ENCODE peak calls at places on chromosomes 16 and 17, in six cellular contexts. C is A549, P is OCI-LY7, M is H1, F is H9, W is trophoblast cell. V is an unnamed sample.

GRCh38 chr17:81462506-81463125 is 50.0 kb downstream of the ACTG1 start:
- DNase-seq in W (no peak), M (no peak), P (no peak), F (no peak), C (no peak), V (no peak)

GRCh38 chr17:66354981-66355380 is 52.6 kb downstream of the PRKCA start:
- DNase-seq in F (no peak), C (no peak), P (no peak), W (peak), M (no peak), V (no peak)

GRCh38 chr17:81403040-81403467 is 7.8 kb downstream of the BAHCC1 start:
- DNase-seq in W (no peak), P (no peak), C (no peak), M (no peak), F (no peak), V (peak)

GRCh38 chr17:41728056-41728455 is 6.4 kb downstream of the HAP1 start:
- DNase-seq in F (no peak), P (peak), M (no peak), W (no peak), C (no peak), V (no peak)

GRCh38 chr16:55710466-55710865 is 54.7 kb downstream of the SLC6A2 start:
- DNase-seq in F (peak), W (peak), C (no peak), M (no peak), P (no peak), V (peak)

GRCh38 chr17:68794636-68795503 is 160.3 kb downstream of the ABCA8 start:
- DNase-seq in M (no peak), P (peak), W (peak), C (no peak), F (no peak), V (peak)

GRCh38 chr16:29983420-29984136 is 9.9 kb downstream of the TAOK2 start:
- DNase-seq in M (no peak), P (no peak), C (no peak), F (no peak), W (no peak), V (no peak)

GRCh38 chr17:7383742-7384488 is 3.0 kb downstream of the TNK1 start:
- DNase-seq in C (no peak), P (peak), M (no peak), W (peak), F (peak), V (peak)

GRCh38 chr17:12020595-12021590 is at the start of gene MAP2K4:
- DNase-seq in F (peak), W (peak), C (peak), P (peak), M (peak), V (peak)

GRCh38 chr17:58329035-58329807 is 626 bp upstream of the TSPOAP1 start:
- DNase-seq in F (no peak), P (peak), W (peak), C (no peak), M (no peak), V (peak)

GRCh38 chr17:78610951-78611511 is 33.8 kb upstream of the DNAH17 start:
- DNase-seq in C (no peak), M (no peak), P (no peak), F (no peak), W (no peak), V (no peak)

GRCh38 chr17:78617371-78618061 is 40.3 kb upstream of the DNAH17 start:
- DNase-seq in P (no peak), W (no peak), F (no peak), C (no peak), M (no peak), V (no peak)

GRCh38 chr17:65389956-65390355 is 171.5 kb downstream of the AXIN2 start:
- DNase-seq in F (no peak), C (no peak), P (no peak), W (peak), M (no peak), V (no peak)

GRCh38 chr17:8875957-8876356 is 8.5 kb upstream of the PIK3R6 start:
- DNase-seq in C (no peak), W (peak), P (no peak), M (no peak), F (peak), V (peak)

GRCh38 chr16:2154533-2155090 is 970 bp upstream of the TRAF7 start:
- DNase-seq in M (no peak), C (no peak), P (peak), W (no peak), F (no peak), V (peak)

GRCh38 chr16:70588565-70588964 is 57.8 kb upstream of the IL34 start:
- DNase-seq in P (no peak), F (no peak), C (no peak), M (no peak), W (no peak), V (no peak)

GRCh38 chr16:11585460-11586374 is 1.0 kb downstream of the LITAF start:
- DNase-seq in C (peak), M (no peak), F (no peak), P (peak), W (peak), V (no peak)

GRCh38 chr16:14405611-14406537 is 224.2 kb downstream of the PARN start:
- DNase-seq in P (peak), C (peak), F (peak), W (peak), M (peak), V (peak)

GRCh38 chr16:57999366-57999970 is 1.0 kb downstream of the ZNF319 start:
- DNase-seq in W (no peak), C (peak), F (no peak), P (peak), M (no peak), V (no peak)

GRCh38 chr17:59435238-59435637 is 103.8 kb downstream of the YPEL2 start:
- DNase-seq in M (no peak), P (no peak), F (no peak), C (no peak), W (peak), V (no peak)

GRCh38 chr16:71428883-71429282 is 13.0 kb downstream of the TLE7 start:
- DNase-seq in W (peak), C (no peak), F (no peak), M (no peak), P (no peak), V (no peak)

GRCh38 chr17:12955521-12955920 is 62.3 kb downstream of the ELAC2 start:
- DNase-seq in F (no peak), W (no peak), P (peak), M (no peak), C (no peak), V (no peak)

GRCh38 chr16:71297252-71297651 is 8.1 kb upstream of the CMTR2 start:
- DNase-seq in F (no peak), P (no peak), C (peak), W (no peak), M (no peak), V (no peak)

GRCh38 chr17:39754161-39754957 is 16.6 kb downstream of the GRB7 start:
- DNase-seq in W (peak), M (no peak), C (peak), P (peak), F (peak), V (peak)

GRCh38 chr16:13921328-13921727 is 1.4 kb downstream of the ERCC4 start:
- DNase-seq in C (no peak), P (no peak), W (no peak), F (no peak), M (no peak), V (no peak)

GRCh38 chr16:67910162-67910561 is 17.1 kb downstream of the PSKH1 start:
- DNase-seq in M (no peak), C (no peak), F (no peak), W (no peak), P (peak), V (no peak)

GRCh38 chr17:48814504-48814903 is 2.5 kb downstream of the TTLL6 start:
- DNase-seq in F (peak), P (peak), M (no peak), C (peak), W (peak), V (peak)

GRCh38 chr17:27296427-27296979 is 2.6 kb downstream of the WSB1 start:
- DNase-seq in W (peak), C (peak), M (no peak), F (no peak), P (no peak), V (no peak)

GRCh38 chr16:66539628-66540469 is 10.1 kb downstream of the TK2 start:
- DNase-seq in M (no peak), P (peak), F (no peak), W (peak), C (no peak), V (no peak)

DNA sequence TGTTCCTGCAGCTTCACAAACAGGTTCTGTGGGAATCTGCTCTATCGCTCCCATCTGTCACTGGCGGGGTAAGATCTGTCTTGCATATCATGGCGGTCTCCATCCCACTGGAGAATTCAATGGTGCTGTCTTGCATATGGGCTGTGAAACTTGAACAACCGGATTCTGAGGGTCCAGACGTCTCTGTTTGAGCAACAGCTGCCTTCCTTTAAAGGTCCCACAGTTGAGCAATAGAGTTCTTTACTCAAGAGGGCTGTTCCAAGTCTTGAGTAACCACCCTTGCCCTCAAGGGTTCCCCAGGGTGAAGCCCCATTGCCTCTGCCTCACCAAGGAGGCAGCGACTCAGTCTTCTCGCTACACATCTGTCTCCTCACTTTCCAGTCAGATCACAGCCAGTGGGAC is 50.8 kb downstream of the ZFHX3 start:
- DNase-seq in F (no peak), M (no peak), C (no peak), W (peak), P (no peak), V (no peak)
- H3K4me2 ChIP-seq in F (no peak), M (no peak), C (peak), W (peak), P (no peak), V (no peak)

GRCh38 chr17:77390870-77391269 is 250.1 kb downstream of the SEC14L1 start:
- DNase-seq in M (no peak), P (no peak), W (no peak), C (no peak), F (no peak), V (no peak)

GRCh38 chr17:77386502-77387192 is 245.9 kb downstream of the SEC14L1 start:
- DNase-seq in P (no peak), C (no peak), M (no peak), F (no peak), W (no peak), V (no peak)

GRCh38 chr17:77385750-77386501 is 245.2 kb downstream of the SEC14L1 start:
- DNase-seq in F (no peak), C (no peak), W (no peak), M (no peak), P (no peak), V (no peak)

GRCh38 chr17:77387891-77388290 is 247.1 kb downstream of the SEC14L1 start:
- DNase-seq in F (no peak), P (no peak), W (no peak), M (no peak), C (no peak), V (no peak)

GRCh38 chr17:77388384-77389306 is 247.9 kb downstream of the SEC14L1 start:
- DNase-seq in P (no peak), F (no peak), C (no peak), M (no peak), W (peak), V (no peak)
- H3K27ac ChIP-seq in P (no peak), F (no peak), C (no peak), M (no peak), W (peak), V (peak)

DNA sequence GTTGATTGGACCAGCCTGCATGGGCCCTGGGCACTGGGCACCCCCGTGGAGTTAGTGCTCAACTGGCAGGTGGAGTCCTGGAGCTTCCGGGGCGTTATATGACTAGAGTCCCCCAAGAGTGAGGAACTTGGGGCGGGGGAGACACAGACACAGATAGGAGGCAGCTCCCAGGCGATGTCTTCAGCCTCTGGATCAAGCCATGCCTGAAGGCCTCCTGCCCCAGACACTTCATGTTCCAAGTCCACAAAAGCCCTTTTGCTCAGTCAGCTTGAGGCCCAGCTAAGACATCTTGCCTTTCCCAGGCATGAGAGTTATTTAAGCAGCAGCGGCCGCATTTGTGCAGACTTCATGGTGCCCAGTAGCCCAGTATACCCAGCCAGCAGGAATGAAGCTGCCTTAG is 136.6 kb upstream of the CIBAR2 start:
- DNase-seq in F (no peak), P (no peak), C (no peak), M (no peak), W (no peak), V (no peak)
- H3K4me2 ChIP-seq in F (no peak), P (no peak), C (no peak), M (no peak), W (no peak), V (no peak)

GRCh38 chr17:17420035-17420434 is 56.8 kb upstream of the MED9 start:
- DNase-seq in P (no peak), F (no peak), C (no peak), W (peak), M (no peak), V (no peak)

GRCh38 chr17:17420561-17421269 is 56.1 kb upstream of the MED9 start:
- DNase-seq in P (no peak), W (peak), C (no peak), M (no peak), F (no peak), V (no peak)

GRCh38 chr17:17422641-17423040 is 54.2 kb upstream of the MED9 start:
- DNase-seq in F (no peak), P (no peak), W (peak), C (no peak), M (no peak), V (no peak)

GRCh38 chr17:17422217-17422610 is 54.6 kb upstream of the MED9 start:
- DNase-seq in M (no peak), P (no peak), F (no peak), W (no peak), C (no peak), V (no peak)

GRCh38 chr17:17421346-17422216 is 55.2 kb upstream of the MED9 start:
- DNase-seq in C (no peak), M (no peak), F (no peak), P (no peak), W (no peak), V (no peak)
- H3K27ac ChIP-seq in C (no peak), M (no peak), F (no peak), P (no peak), W (no peak), V (no peak)

DNA sequence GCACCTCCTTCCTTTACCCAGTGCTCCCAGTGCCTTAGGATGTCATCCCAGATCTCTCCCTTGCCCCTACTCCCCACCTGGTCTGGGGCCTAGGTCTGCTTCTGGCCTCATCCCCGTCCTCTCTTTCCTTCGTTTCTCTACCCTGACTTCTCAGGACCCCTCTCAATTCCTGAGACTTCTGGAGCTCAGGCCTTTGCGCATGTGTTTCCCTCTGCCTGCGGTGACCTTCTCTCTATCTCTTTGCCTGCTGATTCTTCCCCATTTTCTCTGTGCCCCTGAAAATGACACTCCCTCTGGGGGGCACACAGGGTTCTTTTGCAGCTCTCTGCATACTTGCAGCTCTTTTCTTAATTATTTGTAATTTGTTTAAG is 13.5 kb downstream of the ADORA2B start:
- DNase-seq in C (no peak), W (no peak), F (no peak), M (no peak), P (no peak), V (no peak)
- H3K4me2 ChIP-seq in C (peak), W (no peak), F (no peak), M (no peak), P (no peak), V (no peak)

GRCh38 chr17:560379-560935 is 154.2 kb downstream of the VPS53 start:
- DNase-seq in P (no peak), M (no peak), W (peak), C (no peak), F (no peak), V (no peak)
- H3K27ac ChIP-seq in P (no peak), M (no peak), W (no peak), C (no peak), F (no peak), V (no peak)

DNA sequence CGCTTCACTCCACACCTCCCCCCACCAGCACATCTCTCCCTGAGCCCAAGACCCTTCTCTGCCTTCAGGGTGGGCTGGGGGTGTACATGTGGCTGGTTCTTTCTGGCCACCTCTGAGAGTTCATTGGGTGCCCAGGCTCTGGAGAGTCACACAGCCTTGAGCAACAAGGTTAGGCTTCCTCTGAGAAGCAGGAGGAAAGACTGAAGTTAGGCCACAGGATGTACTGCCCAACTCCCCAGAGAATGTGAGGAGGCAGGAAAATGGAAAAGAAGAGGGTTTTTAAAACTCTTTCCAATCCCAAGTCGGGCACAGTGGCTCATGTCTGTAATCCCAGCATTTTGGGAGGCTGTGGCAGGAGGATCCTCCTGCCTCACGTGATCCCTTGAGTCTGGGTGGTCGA is 7.3 kb downstream of the PCGF2 start:
- DNase-seq in W (no peak), P (no peak), C (no peak), M (no peak), F (no peak), V (no peak)
- H3K4me2 ChIP-seq in W (no peak), P (no peak), C (no peak), M (no peak), F (no peak), V (no peak)

GRCh38 chr17:50828508-50829170 is 6.7 kb upstream of the WFIKKN2 start:
- DNase-seq in F (no peak), W (no peak), M (no peak), P (peak), C (no peak), V (no peak)

GRCh38 chr17:50830298-50830697 is 5.1 kb upstream of the WFIKKN2 start:
- DNase-seq in P (no peak), C (no peak), M (no peak), W (no peak), F (no peak), V (no peak)

GRCh38 chr17:50831430-50832064 is 3.8 kb upstream of the WFIKKN2 start:
- DNase-seq in W (no peak), C (no peak), M (no peak), F (peak), P (no peak), V (peak)

GRCh38 chr17:50830994-50831393 is 4.4 kb upstream of the WFIKKN2 start:
- DNase-seq in C (no peak), P (no peak), W (no peak), M (no peak), F (peak), V (peak)

DNA sequence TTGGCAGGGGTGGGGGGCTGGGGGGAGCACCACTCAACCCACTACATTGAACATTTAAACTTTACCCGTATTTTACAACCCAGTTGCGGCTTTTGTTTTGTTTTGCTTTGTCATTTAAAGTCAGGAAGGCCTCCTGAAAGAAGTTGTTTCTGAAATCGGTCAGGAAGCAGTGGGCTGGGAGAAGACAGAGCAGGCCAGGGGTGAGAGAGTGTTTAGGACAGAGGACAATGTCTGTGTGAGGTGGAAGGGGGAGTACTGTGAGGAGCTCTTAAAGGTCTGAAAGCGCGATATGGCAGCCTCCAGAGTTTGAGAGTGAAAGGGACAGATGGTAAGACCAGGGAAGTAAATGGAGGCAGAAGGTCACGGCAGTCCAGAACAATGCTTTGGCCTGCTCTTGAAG is 6.0 kb upstream of the WFIKKN2 start:
- DNase-seq in C (no peak), F (peak), P (no peak), M (no peak), W (no peak), V (peak)
- H3K27ac ChIP-seq in C (no peak), F (no peak), P (no peak), M (peak), W (no peak), V (no peak)